ENCODE peak calls at places on chromosome 10, in eight cellular contexts. P, N, L, M, Y, V, U and J are unnamed samples. For H3K36me3 and H3K4me1, the result is how much of the 10 kb centered on the place peaks cover.

GRCh38 chr10:75398238-75398629 is 3.3 kb downstream of the ZNF503 start:
- DNase-seq in L (no peak), V (no peak), Y (no peak), U (no peak), M (no peak), P (no peak), N (peak), J (no peak)

GRCh38 chr10:71220689-71221540 is 8.5 kb downstream of the UNC5B start:
- DNase-seq in V (no peak), Y (no peak), P (no peak), N (no peak), M (no peak), L (no peak), U (no peak), J (no peak)

GRCh38 chr10:74290703-74291102 is 139.7 kb downstream of the ADK start:
- DNase-seq in Y (no peak), V (no peak), N (no peak), P (no peak), U (no peak), L (no peak), M (no peak), J (no peak)

GRCh38 chr10:69318997-69319727 is 40.9 kb downstream of the HK1 start:
- DNase-seq in V (no peak), U (peak), Y (peak), L (no peak), N (peak), M (peak), P (no peak), J (peak)

GRCh38 chr10:123377883-123378282 is 223.7 kb downstream of the BUB3 start:
- DNase-seq in U (no peak), Y (peak), M (no peak), N (peak), V (peak), L (no peak), P (no peak), J (no peak)

GRCh38 chr10:102814456-102814871 is 22.7 kb downstream of the CYP17A1 start:
- DNase-seq in Y (no peak), V (no peak), N (no peak), M (no peak), U (no peak), P (no peak), L (no peak), J (no peak)

GRCh38 chr10:70907619-70908425 is 19.5 kb upstream of the PCBD1 start:
- DNase-seq in M (peak), L (no peak), N (no peak), U (no peak), P (no peak), Y (no peak), V (no peak), J (no peak)

GRCh38 chr10:109374215-109374614 is 549.1 kb downstream of the XPNPEP1 start:
- DNase-seq in V (no peak), N (peak), Y (no peak), U (no peak), P (no peak), L (no peak), M (no peak), J (no peak)

GRCh38 chr10:103227416-103227815 is 18.3 kb upstream of the RPEL1 start:
- DNase-seq in U (no peak), N (peak), L (no peak), M (no peak), V (no peak), P (no peak), Y (no peak), J (no peak)

GRCh38 chr10:70478191-70479160 is at the start of gene PALD1:
- DNase-seq in P (peak), V (no peak), Y (peak), U (no peak), L (no peak), N (no peak), M (peak), J (peak)

GRCh38 chr10:92387289-92387940 is 96.4 kb downstream of the MARCHF5 start:
- DNase-seq in M (no peak), N (peak), P (peak), Y (no peak), L (no peak), V (no peak), U (no peak), J (peak)

GRCh38 chr10:50506861-50507573 is 116.7 kb downstream of the SGMS1 start:
- DNase-seq in V (no peak), U (no peak), L (no peak), P (no peak), M (no peak), N (no peak), Y (no peak), J (no peak)

GRCh38 chr10:60960031-60960430 is 16.0 kb upstream of the RHOBTB1 start:
- DNase-seq in V (no peak), U (no peak), Y (no peak), P (no peak), N (no peak), M (no peak), L (no peak), J (no peak)

GRCh38 chr10:121628859-121629258 is 30.6 kb upstream of the FGFR2 start:
- DNase-seq in Y (no peak), U (no peak), N (no peak), P (no peak), V (no peak), L (no peak), M (no peak), J (no peak)

GRCh38 chr10:92102601-92103213 is 179.1 kb downstream of the BTAF1 start:
- DNase-seq in U (no peak), V (no peak), N (no peak), Y (no peak), P (no peak), L (no peak), M (no peak), J (no peak)

GRCh38 chr10:5402798-5403197 is 1.8 kb downstream of the TUBAL3 start:
- DNase-seq in N (no peak), V (no peak), Y (no peak), U (no peak), L (no peak), M (peak), P (no peak), J (no peak)

GRCh38 chr10:43867667-43868361 is 219.1 kb upstream of the ZNF32 start:
- DNase-seq in P (no peak), L (no peak), M (no peak), V (no peak), U (no peak), Y (no peak), N (no peak), J (no peak)

GRCh38 chr10:79185067-79185774 is 116.5 kb downstream of the ZMIZ1 start:
- DNase-seq in V (no peak), N (no peak), U (no peak), Y (no peak), P (no peak), L (no peak), M (no peak), J (no peak)
- H3K36me3 ChIP-seq in V (under half), N (under half), U (under half), Y (under half), P (under half), L (under half), M (under half), J (under half)

DNA sequence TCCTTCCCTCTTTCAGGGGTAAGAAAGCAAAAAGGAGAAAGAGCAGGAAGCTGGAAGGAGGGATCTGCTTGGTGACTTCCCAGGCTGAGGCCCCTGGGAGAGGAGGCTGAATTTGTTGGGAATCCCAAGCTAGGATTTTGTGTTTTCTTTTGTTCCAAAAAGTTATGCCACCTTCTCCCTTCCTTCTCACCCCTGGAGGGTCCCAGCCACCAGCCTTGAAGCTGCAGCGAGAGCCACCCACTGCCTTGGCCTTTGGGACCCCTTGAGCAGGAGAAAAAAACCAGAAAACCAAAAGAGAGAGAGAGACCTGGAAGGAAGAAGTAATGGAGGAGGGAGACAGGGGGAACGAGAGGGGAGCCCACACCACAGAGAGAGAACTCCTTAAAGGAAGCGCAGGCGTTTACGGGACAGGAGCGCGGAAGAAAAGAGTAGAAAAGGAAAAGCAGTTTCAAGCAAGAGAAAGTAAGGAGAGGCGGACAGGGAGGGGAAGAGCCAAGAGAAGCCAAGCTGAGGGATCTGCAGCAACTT is 7.1 kb downstream of the VAX1 start:
- DNase-seq in U (no peak), P (no peak), L (no peak), Y (no peak), M (no peak), V (no peak), N (no peak), J (no peak)
- H3K4me3 ChIP-seq in U (no peak), P (no peak), L (no peak), Y (no peak), M (peak), V (no peak), N (no peak), J (no peak)

GRCh38 chr10:10872035-10872673 is 145.5 kb upstream of the CELF2 start:
- DNase-seq in N (peak), V (no peak), L (no peak), Y (no peak), P (no peak), M (no peak), U (no peak), J (no peak)
- H3K4me1 ChIP-seq in N (under half), V (under half), L (under half), Y (under half), P (under half), M (under half), U (under half), J (under half)

GRCh38 chr10:35058134-35058533 is 32.0 kb downstream of the CUL2 start:
- DNase-seq in N (peak), P (no peak), Y (no peak), L (peak), V (no peak), M (no peak), U (no peak), J (no peak)

GRCh38 chr10:35059486-35059885 is 30.7 kb downstream of the CUL2 start:
- DNase-seq in P (no peak), M (no peak), U (no peak), Y (no peak), N (no peak), V (no peak), L (no peak), J (no peak)

GRCh38 chr10:35056686-35057085 is 33.5 kb downstream of the CUL2 start:
- DNase-seq in V (no peak), P (no peak), Y (no peak), U (no peak), M (no peak), L (no peak), N (no peak), J (no peak)

GRCh38 chr10:35058686-35059085 is 31.5 kb downstream of the CUL2 start:
- DNase-seq in Y (no peak), N (no peak), L (no peak), P (no peak), V (no peak), U (no peak), M (no peak), J (no peak)

GRCh38 chr10:35056133-35056532 is 34.0 kb downstream of the CUL2 start:
- DNase-seq in N (no peak), V (no peak), M (no peak), U (no peak), Y (no peak), L (no peak), P (no peak), J (no peak)
- H3K36me3 ChIP-seq in N (under half), V (under half), M (under half), U (under half), Y (under half), L (under half), P (under half), J (half or more)

DNA sequence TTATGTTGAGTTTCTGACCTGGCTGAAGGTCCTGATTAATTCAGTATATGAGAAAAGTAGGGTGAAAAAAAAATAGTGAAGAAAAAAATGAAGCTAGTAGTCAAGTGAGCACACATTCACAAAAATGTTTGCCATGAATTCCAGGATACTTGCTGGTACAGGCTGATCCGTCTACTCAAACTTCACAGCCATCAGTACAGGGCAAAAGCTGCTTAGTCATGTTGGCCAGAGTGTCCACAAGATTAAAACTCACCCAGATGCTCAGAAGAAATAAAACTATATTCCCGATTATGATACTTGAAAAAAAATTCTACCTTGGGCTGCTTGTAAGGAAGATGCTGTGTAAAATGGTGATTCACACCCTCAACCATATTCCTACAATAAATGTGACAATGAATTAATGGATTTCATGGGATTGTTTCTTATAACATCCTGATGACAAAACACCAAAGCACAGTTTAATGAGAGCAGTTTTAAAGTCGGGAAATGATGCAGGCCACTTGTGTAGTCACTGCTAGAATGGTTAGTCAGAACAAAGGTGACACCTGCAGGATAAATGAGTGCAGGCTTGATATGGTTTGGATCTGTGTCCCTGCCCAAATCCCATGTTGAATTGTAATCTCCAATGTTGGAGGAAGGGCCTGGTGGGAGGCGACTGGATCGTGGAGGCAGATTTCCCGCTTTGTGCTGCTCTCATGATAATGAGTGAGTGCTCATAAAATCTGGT is 49.2 kb upstream of the ANKRD1 start:
- DNase-seq in L (no peak), V (no peak), M (no peak), Y (no peak), U (no peak), P (no peak), N (peak), J (no peak)
- H3K4me3 ChIP-seq in L (no peak), V (no peak), M (no peak), Y (no peak), U (no peak), P (no peak), N (no peak), J (no peak)

DNA sequence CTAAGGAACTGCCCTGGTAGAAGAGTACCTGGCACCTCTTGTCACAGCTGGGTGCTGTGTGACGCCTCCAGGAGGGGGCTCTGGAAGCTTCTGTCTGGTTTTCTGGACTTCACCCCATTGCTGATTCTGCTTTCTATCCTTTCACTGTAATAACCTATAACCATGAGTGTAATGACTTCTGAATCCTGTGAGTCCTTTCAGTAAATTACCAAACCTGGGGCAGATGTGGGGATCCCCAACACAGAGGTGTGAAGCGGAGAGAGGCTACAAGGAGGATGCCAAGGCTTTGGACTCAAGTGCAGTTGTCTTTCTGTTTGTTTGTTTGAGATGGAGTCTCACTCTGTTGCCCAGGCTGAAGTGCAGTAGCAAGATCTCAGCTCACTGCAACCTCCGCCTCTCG is 143.7 kb downstream of the SFMBT2 start:
- DNase-seq in Y (no peak), V (no peak), L (no peak), P (no peak), N (no peak), U (no peak), M (no peak), J (no peak)
- H3K4me1 ChIP-seq in Y (under half), V (under half), L (under half), P (under half), N (under half), U (under half), M (under half), J (under half)

DNA sequence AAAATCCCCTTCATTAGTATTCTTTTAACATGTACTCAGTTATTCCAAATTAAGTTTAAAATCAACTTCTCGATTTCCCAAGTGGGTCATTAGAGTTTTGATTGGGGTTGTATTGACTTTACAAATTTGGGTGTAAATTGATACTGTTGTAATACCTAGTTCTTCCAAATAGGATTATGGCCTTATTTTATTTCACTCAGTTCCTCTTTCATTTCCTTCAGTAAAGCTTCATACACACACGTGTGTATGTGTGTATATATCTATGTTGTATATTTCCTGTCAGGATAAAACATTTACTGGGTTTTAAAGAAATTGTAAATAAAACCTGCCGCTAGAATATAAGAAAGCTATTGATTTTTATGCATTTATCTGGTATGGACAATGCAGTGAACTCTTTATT is 15.9 kb downstream of the YME1L1 start:
- DNase-seq in P (no peak), U (no peak), L (no peak), M (no peak), Y (no peak), V (no peak), N (no peak), J (no peak)
- H3K36me3 ChIP-seq in P (under half), U (under half), L (under half), M (under half), Y (under half), V (under half), N (under half), J (half or more)